ENCODE peak calls at places on chromosome 13, in ten cellular contexts. Z, B, D, N, H, T, J, V, G and L are unnamed samples.

GRCh38 chr13:94557836-94558235 is 38.1 kb downstream of the TGDS start:
- DNase-seq in Z (no peak), B (no peak), D (no peak), N (no peak), H (no peak), T (no peak), J (no peak), V (no peak), G (no peak), L (no peak)

GRCh38 chr13:73440296-73440895 is 381.6 kb downstream of the KLF5 start:
- DNase-seq in Z (peak), B (no peak), D (no peak), N (no peak), H (no peak), T (no peak), J (no peak), V (no peak), G (no peak), L (no peak)

GRCh38 chr13:33550885-33551284 is 265.3 kb upstream of the STARD13 start:
- DNase-seq in Z (no peak), B (no peak), D (no peak), N (no peak), H (no peak), T (no peak), J (no peak), V (no peak), G (no peak), L (no peak)

GRCh38 chr13:23672616-23673015 is 102.4 kb downstream of the TNFRSF19 start:
- DNase-seq in Z (no peak), B (no peak), D (no peak), N (no peak), H (no peak), T (no peak), J (no peak), V (no peak), G (no peak), L (no peak)

GRCh38 chr13:43379738-43380137 is 356.4 kb downstream of the DNAJC15 start:
- DNase-seq in Z (no peak), B (no peak), D (no peak), N (no peak), H (no peak), T (no peak), J (no peak), V (no peak), G (no peak), L (no peak)

GRCh38 chr13:40996433-40997095 is 22.6 kb downstream of the ELF1 start:
- DNase-seq in Z (no peak), B (no peak), D (no peak), N (no peak), H (no peak), T (no peak), J (no peak), V (no peak), G (no peak), L (no peak)

GRCh38 chr13:27971236-27971645 is 2.1 kb upstream of the CDX2 start:
- DNase-seq in Z (no peak), B (no peak), D (no peak), N (no peak), H (no peak), T (no peak), J (no peak), V (no peak), G (no peak), L (no peak)

GRCh38 chr13:53032849-53033248 is 4.2 kb downstream of the OLFM4 start:
- DNase-seq in Z (no peak), B (no peak), D (no peak), N (no peak), H (no peak), T (no peak), J (no peak), V (no peak), G (no peak), L (no peak)

GRCh38 chr13:103236213-103236612 is 170.0 kb upstream of the SLC10A2 start:
- DNase-seq in Z (no peak), B (no peak), D (no peak), N (no peak), H (no peak), T (no peak), J (no peak), V (no peak), G (no peak), L (no peak)